ENCODE peak calls at places on chromosomes 5 and 9, in ten cellular contexts. J is activated naive CD8-positive, alpha-beta T cell treated with anti-CD3 and anti-CD28 coated beads, Interleukin-2, amount 50 U/mL, for 16 hours; P is left kidney; R is OCI-M1; E is NCI-H510A treated with DMSO at 0.1 percent for 48 hours; C is AG09309; O is activated naive CD4-positive, alpha-beta T cell treated with Interleukin-2 at 50 U/mL for 16 hours; I is activated CD8-positive, alpha-beta memory T cell treated with anti-CD3 and anti-CD28 coated beads for 24 hours; F is neural progenitor cell; T is T-helper 2 cell. X is an unnamed sample.

GRCh38 chr5:72815580-72816296 is 723 bp upstream of the TNPO1 start:
- DNase-seq in O (no peak), P (no peak), T (no peak), R (peak), I (no peak), F (no peak), C (no peak), J (no peak), E (peak), X (peak)

GRCh38 chr5:172284275-172284971 is 859 bp upstream of the UBTD2 start:
- DNase-seq in T (no peak), I (peak), E (no peak), F (no peak), R (peak), C (no peak), P (no peak), O (no peak), J (no peak), X (peak)

GRCh38 chr5:11180890-11181289 is 419.9 kb upstream of the DAP start:
- DNase-seq in F (no peak), P (no peak), R (no peak), I (no peak), O (no peak), J (no peak), E (no peak), T (no peak), C (no peak), X (no peak)

GRCh38 chr9:112753725-112754124 is 3.2 kb downstream of the SNX30 start:
- DNase-seq in C (peak), F (no peak), E (no peak), O (no peak), P (no peak), I (no peak), J (no peak), T (no peak), R (peak), X (no peak)

GRCh38 chr5:73940026-73940425 is 314.0 kb downstream of the ARHGEF28 start:
- DNase-seq in I (no peak), F (no peak), C (no peak), E (no peak), P (peak), J (no peak), T (no peak), O (no peak), R (no peak), X (no peak)

GRCh38 chr5:149754481-149754880 is 24.4 kb downstream of the PPARGC1B start:
- DNase-seq in O (no peak), I (no peak), T (no peak), F (no peak), J (no peak), R (no peak), P (no peak), C (no peak), E (no peak), X (no peak)

GRCh38 chr5:72394688-72395087 is 74.5 kb downstream of the PTCD2 start:
- DNase-seq in C (no peak), E (no peak), I (no peak), R (peak), P (peak), O (no peak), F (peak), T (no peak), J (no peak), X (peak)

GRCh38 chr5:132657676-132658382 is at the start of gene IL13:
- DNase-seq in R (no peak), T (peak), C (no peak), I (peak), E (no peak), F (no peak), P (no peak), J (no peak), O (no peak), X (no peak)

GRCh38 chr9:135563858-135564257 is 2.3 kb downstream of the PAEP start:
- DNase-seq in E (no peak), J (no peak), C (no peak), R (no peak), I (no peak), P (no peak), O (no peak), F (no peak), T (no peak), X (no peak)

GRCh38 chr9:109453210-109453842 is 44.8 kb downstream of the PTPN3 start:
- DNase-seq in C (peak), P (no peak), T (no peak), O (no peak), E (no peak), F (no peak), R (peak), J (no peak), I (no peak), X (no peak)

GRCh38 chr5:65055938-65056337 is 287.2 kb downstream of the CWC27 start:
- DNase-seq in I (no peak), C (no peak), E (no peak), F (no peak), T (no peak), O (no peak), P (no peak), R (no peak), J (no peak), X (no peak)

GRCh38 chr5:72256536-72256935 is 63.5 kb downstream of the MRPS27 start:
- DNase-seq in T (no peak), J (no peak), O (no peak), P (no peak), C (no peak), E (no peak), I (no peak), R (peak), F (no peak), X (no peak)

GRCh38 chr5:152462021-152462721 is 57.1 kb upstream of the NMUR2 start:
- DNase-seq in C (no peak), P (peak), R (no peak), E (no peak), O (no peak), J (no peak), I (no peak), F (no peak), T (no peak), X (no peak)

GRCh38 chr5:169471021-169471420 is 112.6 kb upstream of the SPDL1 start:
- DNase-seq in J (no peak), T (no peak), I (no peak), F (no peak), C (no peak), O (no peak), R (no peak), P (no peak), E (no peak), X (no peak)

GRCh38 chr5:149140197-149141002 is 893 bp upstream of the ABLIM3 start:
- DNase-seq in O (no peak), J (no peak), F (no peak), I (no peak), T (no peak), R (no peak), C (no peak), E (no peak), P (no peak), X (no peak)

GRCh38 chr5:179731791-179732411 is 721 bp upstream of the MAML1 start:
- DNase-seq in T (peak), P (no peak), J (no peak), F (no peak), R (no peak), I (peak), C (peak), O (peak), E (no peak), X (peak)

GRCh38 chr9:114497727-114498382 is 7.4 kb downstream of the WHRN start:
- DNase-seq in F (no peak), C (no peak), P (no peak), J (no peak), R (no peak), E (no peak), T (no peak), I (no peak), O (peak), X (no peak)

GRCh38 chr9:33165263-33166151 is 1.6 kb downstream of the B4GALT1 start:
- DNase-seq in R (peak), I (peak), P (peak), J (no peak), O (peak), T (no peak), E (peak), C (peak), F (no peak), X (peak)

X was measured in NCI-H82.